ENCODE peak calls at places on chromosomes 4 and X, in seven cellular contexts. W, S, I, L, O, E and H are unnamed samples.
A peak's percentile ranks its signal among the peaks of the same experiment; 100 is the strongest.

GRCh38 chr4:107853444-107854325 is 29.0 kb downstream of the SGMS2 start:
- DNase-seq in O (no peak), S (no peak), W (no peak), I (no peak), L (no peak), E (no peak), H (peak; percentile 33)

GRCh38 chr4:155248002-155248896 is 39.8 kb downstream of the NPY2R start:
- DNase-seq in E (no peak), S (no peak), O (no peak), I (no peak), W (peak; percentile 50), L (no peak), H (no peak)

GRCh38 chr4:89837385-89837995 is 529 bp upstream of the SNCA start:
- DNase-seq in O (peak; percentile 64), W (peak; percentile 83), I (peak; percentile 45), E (peak; percentile 58), L (no peak), S (peak; percentile 51), H (peak; percentile 56)

GRCh38 chrX:98068210-98068609 is 1184.5 kb downstream of the RPA4 start:
- DNase-seq in E (no peak), W (no peak), S (no peak), O (peak; percentile 45), L (no peak), I (no peak), H (no peak)

GRCh38 chr4:26384380-26385057 is 63.7 kb downstream of the RBPJ start:
- DNase-seq in S (no peak), E (no peak), L (no peak), O (no peak), W (peak; percentile 51), I (no peak), H (no peak)

GRCh38 chr4:39732728-39733127 is 34.8 kb downstream of the UBE2K start:
- DNase-seq in I (no peak), O (no peak), W (no peak), E (no peak), S (no peak), L (no peak), H (peak; percentile 86)

GRCh38 chr4:186724861-186725419 is 1.3 kb upstream of the FAT1 start:
- DNase-seq in I (no peak), E (no peak), W (no peak), O (peak; percentile 20), L (no peak), S (peak; percentile 36), H (peak; percentile 50)

GRCh38 chr4:80434238-80434637 is 98.7 kb downstream of the CFAP299 start:
- DNase-seq in I (no peak), E (no peak), S (no peak), O (no peak), L (no peak), W (no peak), H (peak; percentile 20)

GRCh38 chrX:56233682-56234081 is 1.5 kb downstream of the KLF8 start:
- DNase-seq in L (no peak), O (no peak), W (peak; percentile 84), S (peak; percentile 60), E (peak; percentile 43), I (peak; percentile 31), H (no peak)

GRCh38 chr4:2354127-2354526 is 64.3 kb downstream of the ZFYVE28 start:
- DNase-seq in L (peak; percentile 39), S (peak; percentile 70), O (no peak), I (peak; percentile 70), E (no peak), W (peak; percentile 40), H (peak; percentile 28)

GRCh38 chr4:85744950-85745349 is 270.0 kb downstream of the ARHGAP24 start:
- DNase-seq in L (no peak), O (no peak), E (no peak), I (no peak), W (no peak), S (no peak), H (peak; percentile 54)

GRCh38 chr4:70601422-70602039 is 9.5 kb downstream of the AMBN start:
- DNase-seq in E (no peak), W (peak; percentile 85), I (peak; percentile 49), S (peak; percentile 42), L (peak; percentile 63), O (peak; percentile 80), H (peak; percentile 54)

GRCh38 chrX:85996555-85996954 is 50.8 kb downstream of the CHM start:
- DNase-seq in S (no peak), L (no peak), I (no peak), W (no peak), O (no peak), E (no peak), H (no peak)

GRCh38 chr4:151485541-151486131 is 76.7 kb downstream of the FHIP1A start:
- DNase-seq in L (no peak), E (no peak), W (peak; percentile 37), S (no peak), I (no peak), O (no peak), H (no peak)

GRCh38 chr4:100986360-100986868 is 360.9 kb downstream of the PPP3CA start:
- DNase-seq in W (peak; percentile 62), S (no peak), I (no peak), L (no peak), E (no peak), O (no peak), H (no peak)